ENCODE peak calls at places on chromosomes 12 and 14, in seven cellular contexts. U is activated CD4-positive, CD25-positive, alpha-beta regulatory T cell treated with anti-CD3 and anti-CD28 coated beads, Interleukin-2, amount 50 U/mL, for 16 hours; L is iris pigment epithelial cell; Z is retina; N is skeletal muscle cell; Y is HFF-Myc; X is A172. A is an unnamed sample.

GRCh38 chr14:76500480-76500879 is 124.5 kb downstream of the ESRRB start:
- DNase-seq in N (no peak), Y (no peak), U (no peak), X (no peak), Z (no peak), L (no peak), A (no peak)

GRCh38 chr14:53979141-53979673 is 22.6 kb upstream of the BMP4 start:
- DNase-seq in U (no peak), Z (no peak), X (peak), L (peak), N (no peak), Y (no peak), A (peak)

GRCh38 chr14:76337619-76338545 is 38.1 kb upstream of the ESRRB start:
- DNase-seq in U (no peak), Z (no peak), X (no peak), L (no peak), Y (no peak), N (no peak), A (peak)

GRCh38 chr14:22099942-22100763 is 426.5 kb upstream of the OR4E1 start:
- DNase-seq in Z (peak), U (no peak), L (peak), Y (peak), X (peak), N (no peak), A (peak)

GRCh38 chr12:94762259-94762942 is 112.0 kb upstream of the TMCC3 start:
- DNase-seq in Z (no peak), X (no peak), Y (no peak), L (peak), N (no peak), U (no peak), A (peak)

GRCh38 chr12:51891843-51892242 is 3.9 kb downstream of the ANKRD33 start:
- DNase-seq in X (peak), Y (no peak), L (no peak), Z (no peak), U (no peak), N (no peak), A (peak)

GRCh38 chr12:54616933-54617535 is 17.7 kb downstream of the LACRT start:
- DNase-seq in Z (no peak), Y (no peak), X (no peak), N (no peak), U (no peak), L (no peak), A (no peak)

GRCh38 chr12:109873653-109874052 is 6.7 kb downstream of the GLTP start:
- DNase-seq in N (no peak), Y (no peak), L (peak), U (no peak), X (no peak), Z (no peak), A (peak)

GRCh38 chr12:26113194-26113654 is 11.6 kb downstream of the BHLHE41 start:
- DNase-seq in N (no peak), Z (peak), U (no peak), Y (no peak), L (no peak), X (no peak), A (no peak)

GRCh38 chr14:50020799-50021198 is 95.6 kb downstream of the VCPKMT start:
- DNase-seq in X (no peak), U (no peak), N (no peak), Z (no peak), L (no peak), Y (no peak), A (no peak)

GRCh38 chr14:95046711-95047681 is 110.3 kb downstream of the DICER1 start:
- DNase-seq in U (no peak), X (no peak), L (peak), Y (peak), Z (no peak), N (no peak), A (no peak)

GRCh38 chr12:51389302-51389999 is 1.8 kb downstream of the GALNT6 start:
- DNase-seq in Z (no peak), N (no peak), U (no peak), L (peak), X (no peak), Y (peak), A (no peak)

GRCh38 chr12:51590347-51591019 is 550 bp upstream of the SCN8A start:
- DNase-seq in Z (peak), U (peak), N (peak), Y (no peak), X (peak), L (peak), A (peak)

GRCh38 chr12:121523741-121524140 is 57.1 kb downstream of the KDM2B start:
- DNase-seq in X (no peak), Z (peak), L (no peak), Y (no peak), N (no peak), U (no peak), A (no peak)

GRCh38 chr12:80868576-80868975 is 69.2 kb downstream of the LIN7A start:
- DNase-seq in Z (no peak), L (no peak), Y (no peak), X (no peak), N (no peak), U (no peak), A (peak)

GRCh38 chr12:19916982-19917381 is 451.4 kb upstream of the PDE3A start:
- DNase-seq in Y (no peak), L (no peak), U (no peak), Z (no peak), N (no peak), X (no peak), A (no peak)

GRCh38 chr14:20460458-20461229 is 590 bp downstream of the PIP4P1 start:
- DNase-seq in U (peak), Y (no peak), N (no peak), L (no peak), X (no peak), Z (no peak), A (no peak)

GRCh38 chr14:55781046-55781445 is 201.0 kb downstream of the KTN1 start:
- DNase-seq in Y (no peak), N (no peak), X (no peak), Z (no peak), L (peak), U (no peak), A (no peak)

GRCh38 chr12:70576341-70577282 is 60.6 kb downstream of the PTPRB start:
- DNase-seq in Y (peak), N (peak), Z (peak), U (no peak), L (peak), X (peak), A (peak)

GRCh38 chr12:52860102-52860838 is 11.5 kb upstream of the KRT78 start:
- DNase-seq in Y (no peak), Z (no peak), L (peak), X (no peak), U (no peak), N (no peak), A (peak)

GRCh38 chr12:29103539-29103974 is 45.5 kb upstream of the FAR2 start:
- DNase-seq in U (peak), L (no peak), N (no peak), Z (no peak), Y (no peak), X (no peak), A (no peak)